ENCODE peak calls at places on chromosomes 3 and 15, in nine cellular contexts. One of them, this sample, is unnamed. For H3K9me3, the result is how much of the 10 kb centered on the place peaks cover.

GRCh38 chr3:191141728-191142127 is 57.3 kb upstream of the OSTN start:
- DNase-seq in PC-9: peak
- DNase-seq in sigmoid colon: no peak
- DNase-seq in gastrocnemius medialis: no peak
- DNase-seq in esophagus muscularis mucosa: no peak
- DNase-seq in lower lobe of right lung: no peak
- DNase-seq in mucosa of descending colon: no peak
- DNase-seq in thoracic aorta: no peak
- DNase-seq in fibroblast of lung: peak
- DNase-seq in this sample: no peak

GRCh38 chr15:92666780-92667179 is 11.2 kb upstream of the FAM174B start:
- DNase-seq in PC-9: no peak
- DNase-seq in sigmoid colon: peak
- DNase-seq in gastrocnemius medialis: peak
- DNase-seq in esophagus muscularis mucosa: no peak
- DNase-seq in lower lobe of right lung: peak
- DNase-seq in mucosa of descending colon: no peak
- DNase-seq in thoracic aorta: no peak
- DNase-seq in fibroblast of lung: peak
- DNase-seq in this sample: peak

GRCh38 chr3:195714380-195715011 is 6.3 kb upstream of the MUC20 start:
- DNase-seq in PC-9: no peak
- DNase-seq in sigmoid colon: no peak
- DNase-seq in gastrocnemius medialis: peak
- DNase-seq in esophagus muscularis mucosa: no peak
- DNase-seq in lower lobe of right lung: peak
- DNase-seq in mucosa of descending colon: no peak
- DNase-seq in thoracic aorta: no peak
- DNase-seq in fibroblast of lung: no peak
- DNase-seq in this sample: no peak

GRCh38 chr3:143736651-143737050 is 111.6 kb downstream of the SLC9A9 start:
- DNase-seq in PC-9: no peak
- DNase-seq in sigmoid colon: no peak
- DNase-seq in gastrocnemius medialis: no peak
- DNase-seq in esophagus muscularis mucosa: no peak
- DNase-seq in lower lobe of right lung: no peak
- DNase-seq in mucosa of descending colon: no peak
- DNase-seq in thoracic aorta: no peak
- DNase-seq in fibroblast of lung: peak
- DNase-seq in this sample: no peak

GRCh38 chr15:36053746-36054145 is 507.8 kb upstream of the DPH6 start:
- DNase-seq in PC-9: no peak
- DNase-seq in sigmoid colon: no peak
- DNase-seq in gastrocnemius medialis: no peak
- DNase-seq in esophagus muscularis mucosa: no peak
- DNase-seq in lower lobe of right lung: no peak
- DNase-seq in mucosa of descending colon: no peak
- DNase-seq in thoracic aorta: no peak
- DNase-seq in fibroblast of lung: no peak
- DNase-seq in this sample: no peak

GRCh38 chr15:69604050-69604378 is 151.4 kb downstream of the RPLP1 start:
- DNase-seq in PC-9: peak
- DNase-seq in sigmoid colon: no peak
- DNase-seq in gastrocnemius medialis: no peak
- DNase-seq in esophagus muscularis mucosa: no peak
- DNase-seq in lower lobe of right lung: no peak
- DNase-seq in mucosa of descending colon: peak
- DNase-seq in thoracic aorta: no peak
- DNase-seq in fibroblast of lung: no peak
- DNase-seq in this sample: peak

GRCh38 chr3:31533169-31533870 is 595 bp downstream of the STT3B start:
- DNase-seq in PC-9: no peak
- DNase-seq in sigmoid colon: peak
- DNase-seq in gastrocnemius medialis: peak
- DNase-seq in esophagus muscularis mucosa: no peak
- DNase-seq in lower lobe of right lung: peak
- DNase-seq in mucosa of descending colon: peak
- DNase-seq in thoracic aorta: no peak
- DNase-seq in fibroblast of lung: peak
- DNase-seq in this sample: peak

GRCh38 chr15:63764124-63764827 is 69.5 kb downstream of the HERC1 start:
- DNase-seq in PC-9: no peak
- DNase-seq in sigmoid colon: no peak
- DNase-seq in gastrocnemius medialis: no peak
- DNase-seq in esophagus muscularis mucosa: no peak
- DNase-seq in lower lobe of right lung: no peak
- DNase-seq in mucosa of descending colon: no peak
- DNase-seq in thoracic aorta: no peak
- DNase-seq in fibroblast of lung: no peak
- DNase-seq in this sample: no peak

GRCh38 chr15:43095243-43095642 is 10.6 kb downstream of the UBR1 start:
- DNase-seq in PC-9: no peak
- DNase-seq in sigmoid colon: no peak
- DNase-seq in gastrocnemius medialis: no peak
- DNase-seq in esophagus muscularis mucosa: no peak
- DNase-seq in lower lobe of right lung: no peak
- DNase-seq in mucosa of descending colon: no peak
- DNase-seq in thoracic aorta: no peak
- DNase-seq in fibroblast of lung: peak
- DNase-seq in this sample: no peak

GRCh38 chr3:156472150-156472549 is 82.8 kb downstream of the SSR3 start:
- DNase-seq in PC-9: no peak
- DNase-seq in sigmoid colon: no peak
- DNase-seq in gastrocnemius medialis: no peak
- DNase-seq in esophagus muscularis mucosa: no peak
- DNase-seq in lower lobe of right lung: no peak
- DNase-seq in mucosa of descending colon: no peak
- DNase-seq in thoracic aorta: no peak
- DNase-seq in fibroblast of lung: no peak
- DNase-seq in this sample: no peak

GRCh38 chr3:50617096-50617791 is at the start of gene MAPKAPK3:
- DNase-seq in PC-9: no peak
- DNase-seq in sigmoid colon: peak
- DNase-seq in gastrocnemius medialis: peak
- DNase-seq in esophagus muscularis mucosa: no peak
- DNase-seq in lower lobe of right lung: no peak
- DNase-seq in mucosa of descending colon: peak
- DNase-seq in thoracic aorta: no peak
- DNase-seq in fibroblast of lung: no peak
- DNase-seq in this sample: peak

GRCh38 chr3:139118835-139119234 is 74.1 kb upstream of the PRR23C start:
- DNase-seq in PC-9: no peak
- DNase-seq in sigmoid colon: no peak
- DNase-seq in gastrocnemius medialis: no peak
- DNase-seq in esophagus muscularis mucosa: peak
- DNase-seq in lower lobe of right lung: no peak
- DNase-seq in mucosa of descending colon: no peak
- DNase-seq in thoracic aorta: no peak
- DNase-seq in fibroblast of lung: no peak
- DNase-seq in this sample: no peak

GRCh38 chr3:197002701-197003454 is 26.7 kb downstream of the MELTF start:
- DNase-seq in PC-9: no peak
- DNase-seq in sigmoid colon: peak
- DNase-seq in gastrocnemius medialis: peak
- DNase-seq in esophagus muscularis mucosa: no peak
- DNase-seq in lower lobe of right lung: peak
- DNase-seq in mucosa of descending colon: peak
- DNase-seq in thoracic aorta: no peak
- DNase-seq in fibroblast of lung: peak
- DNase-seq in this sample: peak

GRCh38 chr3:113730550-113730949 is 15.5 kb downstream of the NAA50 start:
- DNase-seq in PC-9: no peak
- DNase-seq in sigmoid colon: no peak
- DNase-seq in gastrocnemius medialis: no peak
- DNase-seq in esophagus muscularis mucosa: no peak
- DNase-seq in lower lobe of right lung: no peak
- DNase-seq in mucosa of descending colon: no peak
- DNase-seq in thoracic aorta: no peak
- DNase-seq in fibroblast of lung: no peak
- DNase-seq in this sample: no peak

GRCh38 chr3:23739536-23739935 is 66.2 kb upstream of the UBE2E1 start:
- DNase-seq in PC-9: peak
- DNase-seq in sigmoid colon: no peak
- DNase-seq in gastrocnemius medialis: no peak
- DNase-seq in esophagus muscularis mucosa: no peak
- DNase-seq in lower lobe of right lung: no peak
- DNase-seq in mucosa of descending colon: no peak
- DNase-seq in thoracic aorta: no peak
- DNase-seq in fibroblast of lung: peak
- DNase-seq in this sample: no peak

GRCh38 chr15:39381517-39381916 is 199.4 kb upstream of the THBS1 start:
- DNase-seq in PC-9: no peak
- DNase-seq in sigmoid colon: no peak
- DNase-seq in gastrocnemius medialis: no peak
- DNase-seq in esophagus muscularis mucosa: no peak
- DNase-seq in lower lobe of right lung: no peak
- DNase-seq in mucosa of descending colon: no peak
- DNase-seq in thoracic aorta: no peak
- DNase-seq in fibroblast of lung: no peak
- DNase-seq in this sample: no peak

DNA sequence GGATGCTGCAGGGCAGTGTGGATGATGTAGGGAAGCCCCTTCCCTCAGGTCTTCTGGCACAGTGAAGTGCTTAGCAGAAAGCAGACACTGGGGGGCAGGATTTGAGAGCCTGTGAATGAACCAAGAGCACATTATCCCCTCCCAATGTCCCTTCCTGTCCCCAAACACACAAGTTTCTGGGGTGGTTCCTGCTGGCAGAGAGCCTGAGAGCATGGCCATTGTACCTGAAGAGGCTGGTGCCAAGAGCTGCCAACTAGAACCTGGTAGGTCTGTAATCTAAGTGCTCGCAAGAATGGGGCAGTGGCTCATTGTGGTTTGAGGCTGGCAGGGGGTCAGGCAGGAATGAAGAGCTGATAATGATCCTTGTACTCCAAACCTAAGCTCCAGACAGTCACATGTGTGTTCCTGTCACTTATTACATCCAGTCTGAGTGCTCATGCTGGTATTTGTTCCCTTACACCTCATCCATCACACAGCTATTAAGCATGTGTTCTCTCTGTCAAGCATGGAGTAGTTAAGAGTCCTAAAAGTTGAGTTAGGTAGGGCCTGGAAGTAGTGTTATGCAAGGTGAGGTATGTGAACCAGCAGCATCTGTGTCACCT is 6.7 kb upstream of the CCR1 start:
- DNase-seq in PC-9: peak
- DNase-seq in sigmoid colon: no peak
- DNase-seq in gastrocnemius medialis: no peak
- DNase-seq in esophagus muscularis mucosa: peak
- DNase-seq in lower lobe of right lung: peak
- DNase-seq in mucosa of descending colon: no peak
- DNase-seq in thoracic aorta: no peak
- DNase-seq in fibroblast of lung: peak
- DNase-seq in this sample: no peak
- TF ChIP-seq CTCF in PC-9: peak
- TF ChIP-seq CTCF in sigmoid colon: no peak
- TF ChIP-seq CTCF in gastrocnemius medialis: no peak
- TF ChIP-seq CTCF in esophagus muscularis mucosa: no peak
- TF ChIP-seq CTCF in lower lobe of right lung: peak
- TF ChIP-seq CTCF in mucosa of descending colon: no peak
- TF ChIP-seq CTCF in thoracic aorta: no peak
- TF ChIP-seq CTCF in fibroblast of lung: peak
- TF ChIP-seq CTCF in this sample: no peak

DNA sequence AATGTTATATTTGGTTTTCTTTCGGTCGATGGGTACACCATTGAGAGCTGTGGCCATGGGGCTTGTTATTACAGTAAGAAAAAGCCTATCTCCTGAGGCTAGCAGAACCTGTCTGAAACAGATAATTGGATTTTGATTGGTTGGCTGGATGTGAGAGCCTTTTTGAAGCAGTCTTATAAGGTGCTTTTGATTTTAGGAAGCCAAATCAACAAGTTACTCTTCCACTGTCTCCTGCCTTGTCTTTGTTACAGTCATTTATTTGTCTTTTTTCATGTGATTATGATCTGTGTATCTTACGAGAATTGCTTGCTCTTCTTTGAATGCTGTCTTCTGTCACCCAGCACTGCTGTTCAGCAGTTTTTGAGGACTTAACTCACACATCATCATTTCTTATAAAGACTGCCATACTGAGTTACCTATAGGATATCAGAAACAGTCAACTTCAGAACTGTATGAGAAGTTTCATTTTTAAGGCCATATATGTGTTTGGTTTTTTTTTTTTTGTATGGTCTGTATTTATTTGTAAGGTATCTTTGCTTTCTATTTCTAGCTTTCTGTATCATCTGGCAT is 51.1 kb downstream of the MEF2A start:
- DNase-seq in PC-9: no peak
- DNase-seq in sigmoid colon: no peak
- DNase-seq in gastrocnemius medialis: no peak
- DNase-seq in esophagus muscularis mucosa: no peak
- DNase-seq in lower lobe of right lung: no peak
- DNase-seq in mucosa of descending colon: no peak
- DNase-seq in thoracic aorta: no peak
- DNase-seq in fibroblast of lung: no peak
- DNase-seq in this sample: no peak
- H3K9me3 ChIP-seq in PC-9: under half
- H3K9me3 ChIP-seq in sigmoid colon: under half
- H3K9me3 ChIP-seq in gastrocnemius medialis: under half
- H3K9me3 ChIP-seq in esophagus muscularis mucosa: under half
- H3K9me3 ChIP-seq in lower lobe of right lung: under half
- H3K9me3 ChIP-seq in mucosa of descending colon: under half
- H3K9me3 ChIP-seq in thoracic aorta: under half
- H3K9me3 ChIP-seq in fibroblast of lung: under half
- H3K9me3 ChIP-seq in this sample: under half

GRCh38 chr15:46089438-46090044 is 454.7 kb downstream of the SQOR start:
- DNase-seq in PC-9: no peak
- DNase-seq in sigmoid colon: no peak
- DNase-seq in gastrocnemius medialis: no peak
- DNase-seq in esophagus muscularis mucosa: no peak
- DNase-seq in lower lobe of right lung: no peak
- DNase-seq in mucosa of descending colon: no peak
- DNase-seq in thoracic aorta: no peak
- DNase-seq in fibroblast of lung: no peak
- DNase-seq in this sample: no peak

GRCh38 chr15:46088486-46089437 is 453.9 kb downstream of the SQOR start:
- DNase-seq in PC-9: no peak
- DNase-seq in sigmoid colon: no peak
- DNase-seq in gastrocnemius medialis: no peak
- DNase-seq in esophagus muscularis mucosa: no peak
- DNase-seq in lower lobe of right lung: no peak
- DNase-seq in mucosa of descending colon: no peak
- DNase-seq in thoracic aorta: no peak
- DNase-seq in fibroblast of lung: no peak
- DNase-seq in this sample: no peak

GRCh38 chr15:46091860-46092450 is 457.1 kb downstream of the SQOR start:
- DNase-seq in PC-9: no peak
- DNase-seq in sigmoid colon: no peak
- DNase-seq in gastrocnemius medialis: no peak
- DNase-seq in esophagus muscularis mucosa: no peak
- DNase-seq in lower lobe of right lung: no peak
- DNase-seq in mucosa of descending colon: no peak
- DNase-seq in thoracic aorta: no peak
- DNase-seq in fibroblast of lung: peak
- DNase-seq in this sample: peak
- TF ChIP-seq CTCF in PC-9: peak
- TF ChIP-seq CTCF in sigmoid colon: no peak
- TF ChIP-seq CTCF in gastrocnemius medialis: no peak
- TF ChIP-seq CTCF in esophagus muscularis mucosa: no peak
- TF ChIP-seq CTCF in lower lobe of right lung: peak
- TF ChIP-seq CTCF in mucosa of descending colon: no peak
- TF ChIP-seq CTCF in thoracic aorta: peak
- TF ChIP-seq CTCF in fibroblast of lung: peak
- TF ChIP-seq CTCF in this sample: peak

GRCh38 chr3:38438421-38438820 is 15.3 kb upstream of the ACVR2B start:
- DNase-seq in PC-9: no peak
- DNase-seq in sigmoid colon: no peak
- DNase-seq in gastrocnemius medialis: no peak
- DNase-seq in esophagus muscularis mucosa: no peak
- DNase-seq in lower lobe of right lung: no peak
- DNase-seq in mucosa of descending colon: no peak
- DNase-seq in thoracic aorta: no peak
- DNase-seq in fibroblast of lung: peak
- DNase-seq in this sample: peak
- H3K9me3 ChIP-seq in PC-9: under half
- H3K9me3 ChIP-seq in sigmoid colon: under half
- H3K9me3 ChIP-seq in gastrocnemius medialis: under half
- H3K9me3 ChIP-seq in esophagus muscularis mucosa: under half
- H3K9me3 ChIP-seq in lower lobe of right lung: under half
- H3K9me3 ChIP-seq in mucosa of descending colon: under half
- H3K9me3 ChIP-seq in thoracic aorta: under half
- H3K9me3 ChIP-seq in fibroblast of lung: under half
- H3K9me3 ChIP-seq in this sample: under half